ENCODE peak calls at places on chromosomes 7 and 10, in eight cellular contexts. K, G, W, J, Z, R, B and Q are unnamed samples.

GRCh38 chr10:112687647-112688046 is 240.6 kb downstream of the VTI1A start:
- DNase-seq in W (no peak), R (no peak), B (no peak), Z (no peak), J (no peak), G (no peak), K (peak; percentile 76), Q (peak; percentile 30)

GRCh38 chr7:157991351-157991750 is 596.3 kb downstream of the PTPRN2 start:
- DNase-seq in B (no peak), Z (no peak), G (no peak), J (no peak), W (no peak), R (no peak), K (no peak), Q (no peak)

GRCh38 chr7:154856737-154857136 is 146.2 kb downstream of the PAXIP1 start:
- DNase-seq in J (no peak), W (no peak), R (no peak), Z (no peak), G (no peak), K (no peak), B (no peak), Q (no peak)

GRCh38 chr7:6392712-6393666 is 54.8 kb downstream of the DAGLB start:
- DNase-seq in R (peak; percentile 66), J (no peak), G (no peak), B (no peak), W (no peak), Z (no peak), K (peak; percentile 79), Q (peak; percentile 60)

GRCh38 chr7:117347962-117348672 is 25.3 kb upstream of the WNT2 start:
- DNase-seq in J (no peak), Z (no peak), G (no peak), R (no peak), B (no peak), K (no peak), W (no peak), Q (no peak)

GRCh38 chr7:111985802-111986201 is 220.4 kb downstream of the DOCK4 start:
- DNase-seq in Z (no peak), K (no peak), R (no peak), J (no peak), B (no peak), G (no peak), W (no peak), Q (no peak)

GRCh38 chr7:7911339-7911738 is 57.3 kb upstream of the GLCCI1 start:
- DNase-seq in J (no peak), B (no peak), W (no peak), R (no peak), G (no peak), Z (no peak), K (peak; percentile 59), Q (no peak)

GRCh38 chr10:21273400-21273968 is 252.0 kb downstream of the SKIDA1 start:
- DNase-seq in R (no peak), B (no peak), W (no peak), G (no peak), Z (no peak), K (no peak), J (no peak), Q (no peak)

GRCh38 chr7:8480466-8480865 is 47.1 kb downstream of the NXPH1 start:
- DNase-seq in G (no peak), Z (no peak), W (no peak), J (no peak), K (no peak), B (no peak), R (no peak), Q (no peak)

GRCh38 chr10:93498196-93498595 is 1.8 kb downstream of the CEP55 start:
- DNase-seq in G (no peak), W (no peak), K (no peak), Z (no peak), J (no peak), R (no peak), B (no peak), Q (no peak)

GRCh38 chr10:6473430-6473829 is 106.6 kb downstream of the PRKCQ start:
- DNase-seq in R (no peak), B (no peak), J (peak; percentile 79), W (peak; percentile 26), Z (no peak), G (no peak), K (no peak), Q (no peak)

GRCh38 chr10:33566426-33566825 is 232.0 kb upstream of the NRP1 start:
- DNase-seq in Z (peak; percentile 33), R (no peak), W (no peak), B (no peak), J (no peak), G (no peak), K (no peak), Q (no peak)

GRCh38 chr7:100111156-100111555 is 8.0 kb downstream of the TAF6 start:
- DNase-seq in R (no peak), W (no peak), K (no peak), Z (no peak), J (no peak), G (no peak), B (no peak), Q (no peak)

GRCh38 chr7:140674899-140675701 is 2.4 kb downstream of the ADCK2 start:
- DNase-seq in G (no peak), W (no peak), Z (peak; percentile 83), J (no peak), K (peak; percentile 61), B (no peak), R (no peak), Q (peak; percentile 25)

GRCh38 chr7:85851571-85852193 is 664.8 kb upstream of the SEMA3D start:
- DNase-seq in G (no peak), K (peak; percentile 76), Z (peak; percentile 38), J (no peak), R (no peak), W (no peak), B (no peak), Q (peak; percentile 49)

GRCh38 chr7:137258552-137258951 is 85.0 kb downstream of the PTN start:
- DNase-seq in G (no peak), R (no peak), W (no peak), Z (no peak), J (no peak), K (no peak), B (no peak), Q (no peak)

GRCh38 chr7:889391-889790 is 13.0 kb downstream of the GET4 start:
- DNase-seq in K (no peak), Z (no peak), J (no peak), G (no peak), W (no peak), R (no peak), B (no peak), Q (no peak)

GRCh38 chr7:84669177-84669732 is 474.7 kb upstream of the SEMA3A start:
- DNase-seq in G (no peak), J (no peak), R (no peak), Z (no peak), B (no peak), K (no peak), W (no peak), Q (no peak)

GRCh38 chr7:55474944-55475911 is 97.1 kb downstream of the VOPP1 start:
- DNase-seq in J (peak; percentile 44), B (no peak), K (no peak), W (no peak), R (no peak), Z (no peak), G (peak; percentile 11), Q (no peak)

GRCh38 chr7:47273088-47273487 is 308.8 kb downstream of the TNS3 start:
- DNase-seq in K (no peak), R (no peak), Z (no peak), B (no peak), J (no peak), G (no peak), W (no peak), Q (no peak)

GRCh38 chr10:52571516-52572182 is 200.9 kb downstream of the MBL2 start:
- DNase-seq in Z (no peak), W (no peak), R (no peak), G (no peak), B (no peak), J (no peak), K (no peak), Q (no peak)

GRCh38 chr10:123150986-123151738 is 3.0 kb upstream of the BUB3 start:
- DNase-seq in Z (no peak), W (no peak), G (no peak), K (no peak), B (no peak), J (no peak), R (no peak), Q (no peak)

GRCh38 chr7:35736725-35737124 is 41.8 kb upstream of the HERPUD2 start:
- DNase-seq in G (no peak), B (no peak), Z (no peak), K (no peak), R (no peak), W (no peak), J (no peak), Q (no peak)

GRCh38 chr7:50658696-50659095 is 93.5 kb upstream of the DDC start:
- DNase-seq in G (no peak), B (no peak), R (no peak), K (no peak), Z (no peak), J (no peak), W (no peak), Q (no peak)

GRCh38 chr7:112233048-112233697 is 26.7 kb downstream of the ZNF277 start:
- DNase-seq in J (no peak), Z (no peak), W (no peak), B (no peak), K (no peak), G (no peak), R (no peak), Q (no peak)

GRCh38 chr7:57201021-57201894 is 69.0 kb upstream of the ZNF479 start:
- DNase-seq in R (no peak), Z (no peak), J (no peak), W (no peak), B (no peak), K (no peak), G (no peak), Q (no peak)

GRCh38 chr10:89297356-89297755 is 4.5 kb upstream of the IFIT2 start:
- DNase-seq in B (no peak), G (no peak), K (no peak), W (no peak), R (no peak), Z (no peak), J (no peak), Q (no peak)

GRCh38 chr7:4702961-4703512 is 20.9 kb downstream of the FOXK1 start:
- DNase-seq in K (no peak), Z (no peak), J (no peak), B (no peak), G (no peak), R (peak; percentile 54), W (no peak), Q (no peak)

GRCh38 chr10:53403688-53404087 is 631.1 kb upstream of the MBL2 start:
- DNase-seq in K (no peak), W (no peak), G (no peak), J (no peak), R (peak; percentile 84), B (no peak), Z (no peak), Q (no peak)

GRCh38 chr10:46545861-46546590 is 10.4 kb downstream of the GPRIN2 start:
- DNase-seq in W (no peak), K (no peak), Z (no peak), R (peak; percentile 9), G (no peak), J (no peak), B (no peak), Q (no peak)

GRCh38 chr10:84196941-84197340 is 2.6 kb downstream of the CDHR1 start:
- DNase-seq in W (no peak), R (peak; percentile 52), G (no peak), B (no peak), K (no peak), J (no peak), Z (no peak), Q (no peak)

GRCh38 chr7:20665096-20665495 is 49.6 kb downstream of the ABCB5 start:
- DNase-seq in B (no peak), J (no peak), Z (no peak), W (no peak), R (no peak), G (no peak), K (no peak), Q (no peak)

GRCh38 chr10:29732918-29733317 is 98.1 kb upstream of the SVIL start:
- DNase-seq in R (no peak), W (no peak), K (no peak), G (no peak), B (no peak), J (no peak), Z (no peak), Q (no peak)

GRCh38 chr10:87092861-87093460 is 1.7 kb downstream of the GLUD1 start:
- DNase-seq in G (no peak), Z (no peak), R (no peak), W (peak; percentile 6), K (peak; percentile 26), B (no peak), J (peak; percentile 24), Q (no peak)